ENCODE peak calls at places on chromosomes 2 and 18, in seven cellular contexts. K is colonic mucosa; Q is AG08396; F is neuronal stem cell; D is activated CD8-positive, alpha-beta memory T cell treated with anti-CD3 and anti-CD28 coated beads, Interleukin-2, amount 50 U/mL, for 48 hours; I is fibroblast of lung; A is AG10803. M is an unnamed sample.

GRCh38 chr2:176133366-176133765 is 3.9 kb downstream of the HOXD8 start:
- DNase-seq in K (no peak), Q (no peak), F (no peak), D (no peak), I (no peak), A (no peak), M (no peak)

GRCh38 chr2:182522428-182522896 is 95.6 kb upstream of the PDE1A start:
- DNase-seq in K (no peak), Q (no peak), F (no peak), D (no peak), I (no peak), A (peak; percentile 26), M (no peak)

GRCh38 chr2:54663424-54664030 is 59.9 kb upstream of the EML6 start:
- DNase-seq in K (no peak), Q (no peak), F (no peak), D (no peak), I (no peak), A (no peak), M (no peak)

GRCh38 chr2:105834931-105835330 is 90.2 kb downstream of the NCK2 start:
- DNase-seq in K (no peak), Q (no peak), F (no peak), D (no peak), I (no peak), A (no peak), M (no peak)

GRCh38 chr2:107808023-107808422 is 18.7 kb upstream of the RGPD4 start:
- DNase-seq in K (no peak), Q (no peak), F (no peak), D (no peak), I (no peak), A (no peak), M (no peak)

GRCh38 chr2:149561309-149561926 is 26.2 kb downstream of the MMADHC start:
- DNase-seq in K (peak; percentile 38), Q (peak; percentile 8), F (peak; percentile 37), D (no peak), I (peak; percentile 47), A (peak; percentile 27), M (no peak)

GRCh38 chr2:169069341-169069740 is at the start of gene DHRS9:
- DNase-seq in K (peak; percentile 54), Q (no peak), F (no peak), D (peak; percentile 65), I (peak; percentile 22), A (no peak), M (no peak)

GRCh38 chr2:150548527-150548926 is 61.1 kb upstream of the RND3 start:
- DNase-seq in K (no peak), Q (peak; percentile 37), F (no peak), D (no peak), I (peak; percentile 37), A (peak; percentile 40), M (no peak)

GRCh38 chr2:238106698-238107524 is 6.8 kb downstream of the ESPNL start:
- DNase-seq in K (no peak), Q (no peak), F (no peak), D (peak; percentile 49), I (peak; percentile 6), A (no peak), M (peak; percentile 81)

GRCh38 chr2:201837824-201838340 is 31.5 kb downstream of the CDK15 start:
- DNase-seq in K (no peak), Q (no peak), F (no peak), D (no peak), I (no peak), A (no peak), M (no peak)

GRCh38 chr2:6972067-6972710 is 55.0 kb downstream of the RNF144A start:
- DNase-seq in K (no peak), Q (no peak), F (no peak), D (no peak), I (no peak), A (no peak), M (peak; percentile 53)

GRCh38 chr18:11658989-11659388 is 30.1 kb upstream of the GNAL start:
- DNase-seq in K (no peak), Q (no peak), F (no peak), D (no peak), I (no peak), A (no peak), M (no peak)

GRCh38 chr2:71734620-71735019 is 281.3 kb downstream of the DYSF start:
- DNase-seq in K (no peak), Q (no peak), F (no peak), D (no peak), I (no peak), A (no peak), M (no peak)

GRCh38 chr2:236618370-236618769 is 48.7 kb downstream of the ACKR3 start:
- DNase-seq in K (no peak), Q (no peak), F (no peak), D (no peak), I (no peak), A (no peak), M (no peak)

GRCh38 chr2:8469709-8470493 is 212.0 kb upstream of the ID2 start:
- DNase-seq in K (no peak), Q (no peak), F (no peak), D (peak; percentile 36), I (no peak), A (no peak), M (no peak)

GRCh38 chr2:62478093-62478580 is 27.9 kb downstream of the TMEM17 start:
- DNase-seq in K (peak; percentile 32), Q (no peak), F (no peak), D (no peak), I (no peak), A (peak; percentile 50), M (no peak)

GRCh38 chr18:56124186-56124585 is 514.2 kb downstream of the TXNL1 start:
- DNase-seq in K (no peak), Q (peak; percentile 25), F (no peak), D (no peak), I (peak; percentile 28), A (peak; percentile 92), M (no peak)

GRCh38 chr18:50061876-50062517 is 132.9 kb downstream of the MYO5B start:
- DNase-seq in K (no peak), Q (no peak), F (no peak), D (no peak), I (no peak), A (no peak), M (no peak)

GRCh38 chr2:236601306-236602202 is 31.9 kb downstream of the ACKR3 start:
- DNase-seq in K (no peak), Q (no peak), F (no peak), D (no peak), I (no peak), A (no peak), M (no peak)

GRCh38 chr2:109478906-109479493 is 134.8 kb downstream of the SEPTIN10 start:
- DNase-seq in K (no peak), Q (no peak), F (no peak), D (no peak), I (no peak), A (no peak), M (no peak)

M was measured in osteocyte.